ENCODE peak calls at places on chromosomes 3 and 15, in nine cellular contexts. One of them, this sample, is unnamed.

GRCh38 chr15:75904241-75904631 is 558 bp downstream of the FBXO22 start:
- DNase-seq in stomach: peak
- DNase-seq in testis: peak
- DNase-seq in upper lobe of left lung: no peak
- DNase-seq in esophagus squamous epithelium: no peak
- DNase-seq in HCT116: no peak
- DNase-seq in breast epithelium: peak
- DNase-seq in suprapubic skin: no peak
- DNase-seq in prostate gland: peak
- DNase-seq in this sample: no peak

GRCh38 chr3:195441971-195442572 is 748 bp downstream of the ACAP2 start:
- DNase-seq in stomach: peak
- DNase-seq in testis: peak
- DNase-seq in upper lobe of left lung: peak
- DNase-seq in esophagus squamous epithelium: no peak
- DNase-seq in HCT116: no peak
- DNase-seq in breast epithelium: peak
- DNase-seq in suprapubic skin: no peak
- DNase-seq in prostate gland: peak
- DNase-seq in this sample: peak

GRCh38 chr3:81291586-81291985 is 469.9 kb downstream of the GBE1 start:
- DNase-seq in stomach: no peak
- DNase-seq in testis: no peak
- DNase-seq in upper lobe of left lung: no peak
- DNase-seq in esophagus squamous epithelium: no peak
- DNase-seq in HCT116: no peak
- DNase-seq in breast epithelium: no peak
- DNase-seq in suprapubic skin: no peak
- DNase-seq in prostate gland: no peak
- DNase-seq in this sample: no peak

GRCh38 chr3:177611781-177612389 is 414.6 kb upstream of the TBL1XR1 start:
- DNase-seq in stomach: no peak
- DNase-seq in testis: no peak
- DNase-seq in upper lobe of left lung: no peak
- DNase-seq in esophagus squamous epithelium: no peak
- DNase-seq in HCT116: no peak
- DNase-seq in breast epithelium: no peak
- DNase-seq in suprapubic skin: no peak
- DNase-seq in prostate gland: no peak
- DNase-seq in this sample: no peak

GRCh38 chr15:33693166-33693830 is 275.0 kb upstream of the CHRM5 start:
- DNase-seq in stomach: no peak
- DNase-seq in testis: no peak
- DNase-seq in upper lobe of left lung: peak
- DNase-seq in esophagus squamous epithelium: no peak
- DNase-seq in HCT116: no peak
- DNase-seq in breast epithelium: no peak
- DNase-seq in suprapubic skin: no peak
- DNase-seq in prostate gland: no peak
- DNase-seq in this sample: no peak

GRCh38 chr3:4939276-4939675 is 40.0 kb upstream of the BHLHE40 start:
- DNase-seq in stomach: no peak
- DNase-seq in testis: no peak
- DNase-seq in upper lobe of left lung: no peak
- DNase-seq in esophagus squamous epithelium: no peak
- DNase-seq in HCT116: no peak
- DNase-seq in breast epithelium: no peak
- DNase-seq in suprapubic skin: no peak
- DNase-seq in prostate gland: no peak
- DNase-seq in this sample: no peak

GRCh38 chr15:80418892-80419537 is 14.8 kb downstream of the ARNT2 start:
- DNase-seq in stomach: no peak
- DNase-seq in testis: peak
- DNase-seq in upper lobe of left lung: no peak
- DNase-seq in esophagus squamous epithelium: no peak
- DNase-seq in HCT116: peak
- DNase-seq in breast epithelium: no peak
- DNase-seq in suprapubic skin: no peak
- DNase-seq in prostate gland: no peak
- DNase-seq in this sample: peak

GRCh38 chr3:38455639-38456430 is 2.1 kb downstream of the ACVR2B start:
- DNase-seq in stomach: no peak
- DNase-seq in testis: peak
- DNase-seq in upper lobe of left lung: no peak
- DNase-seq in esophagus squamous epithelium: no peak
- DNase-seq in HCT116: no peak
- DNase-seq in breast epithelium: no peak
- DNase-seq in suprapubic skin: no peak
- DNase-seq in prostate gland: no peak
- DNase-seq in this sample: no peak

GRCh38 chr3:175107231-175107630 is 248.1 kb downstream of the NAALADL2 start:
- DNase-seq in stomach: no peak
- DNase-seq in testis: no peak
- DNase-seq in upper lobe of left lung: no peak
- DNase-seq in esophagus squamous epithelium: no peak
- DNase-seq in HCT116: no peak
- DNase-seq in breast epithelium: no peak
- DNase-seq in suprapubic skin: no peak
- DNase-seq in prostate gland: no peak
- DNase-seq in this sample: no peak

GRCh38 chr3:42520906-42521305 is 18.5 kb downstream of the VIPR1 start:
- DNase-seq in stomach: no peak
- DNase-seq in testis: no peak
- DNase-seq in upper lobe of left lung: no peak
- DNase-seq in esophagus squamous epithelium: no peak
- DNase-seq in HCT116: no peak
- DNase-seq in breast epithelium: no peak
- DNase-seq in suprapubic skin: no peak
- DNase-seq in prostate gland: no peak
- DNase-seq in this sample: no peak

GRCh38 chr3:42518800-42519567 is 16.5 kb downstream of the VIPR1 start:
- DNase-seq in stomach: no peak
- DNase-seq in testis: no peak
- DNase-seq in upper lobe of left lung: no peak
- DNase-seq in esophagus squamous epithelium: no peak
- DNase-seq in HCT116: no peak
- DNase-seq in breast epithelium: no peak
- DNase-seq in suprapubic skin: no peak
- DNase-seq in prostate gland: no peak
- DNase-seq in this sample: no peak

GRCh38 chr3:42520336-42520735 is 17.9 kb downstream of the VIPR1 start:
- DNase-seq in stomach: no peak
- DNase-seq in testis: no peak
- DNase-seq in upper lobe of left lung: no peak
- DNase-seq in esophagus squamous epithelium: no peak
- DNase-seq in HCT116: no peak
- DNase-seq in breast epithelium: no peak
- DNase-seq in suprapubic skin: no peak
- DNase-seq in prostate gland: no peak
- DNase-seq in this sample: no peak

GRCh38 chr3:42517143-42517542 is 14.7 kb downstream of the VIPR1 start:
- DNase-seq in stomach: no peak
- DNase-seq in testis: no peak
- DNase-seq in upper lobe of left lung: no peak
- DNase-seq in esophagus squamous epithelium: no peak
- DNase-seq in HCT116: no peak
- DNase-seq in breast epithelium: no peak
- DNase-seq in suprapubic skin: no peak
- DNase-seq in prostate gland: peak
- DNase-seq in this sample: no peak

DNA sequence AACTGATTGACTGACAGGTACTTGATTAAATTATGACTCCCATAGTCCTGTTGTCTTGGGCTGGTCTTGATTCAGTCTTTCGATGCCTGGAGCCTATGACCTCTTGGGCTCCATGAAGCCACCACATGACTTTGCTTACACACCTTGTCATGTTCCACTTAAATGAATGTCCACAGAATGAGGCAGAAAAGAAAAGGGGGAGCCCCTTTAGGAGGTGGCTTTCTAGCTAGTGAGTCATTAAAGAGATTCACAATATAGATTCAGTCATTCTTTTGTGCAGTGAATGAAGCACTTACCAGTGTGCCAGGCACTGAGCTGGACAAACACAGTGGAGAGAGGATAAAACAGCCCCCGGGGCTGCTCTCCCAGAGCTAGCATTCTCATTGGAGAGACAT is 17.1 kb downstream of the VIPR1 start:
- DNase-seq in stomach: no peak
- DNase-seq in testis: no peak
- DNase-seq in upper lobe of left lung: no peak
- DNase-seq in esophagus squamous epithelium: no peak
- DNase-seq in HCT116: no peak
- DNase-seq in breast epithelium: no peak
- DNase-seq in suprapubic skin: no peak
- DNase-seq in prostate gland: no peak
- DNase-seq in this sample: no peak
- TF ChIP-seq POLR2A in stomach: no peak
- TF ChIP-seq POLR2A in testis: no peak
- TF ChIP-seq POLR2A in upper lobe of left lung: no peak
- TF ChIP-seq POLR2A in esophagus squamous epithelium: no peak
- TF ChIP-seq POLR2A in HCT116: no peak
- TF ChIP-seq POLR2A in breast epithelium: no peak
- TF ChIP-seq POLR2A in suprapubic skin: no peak
- TF ChIP-seq POLR2A in prostate gland: no peak
- TF ChIP-seq POLR2A in this sample: no peak

GRCh38 chr15:92900712-92901052 is 558 bp downstream of the CHD2 start:
- DNase-seq in stomach: no peak
- DNase-seq in testis: no peak
- DNase-seq in upper lobe of left lung: no peak
- DNase-seq in esophagus squamous epithelium: no peak
- DNase-seq in HCT116: no peak
- DNase-seq in breast epithelium: no peak
- DNase-seq in suprapubic skin: no peak
- DNase-seq in prostate gland: no peak
- DNase-seq in this sample: no peak

GRCh38 chr15:92902020-92902419 is 1.9 kb downstream of the CHD2 start:
- DNase-seq in stomach: no peak
- DNase-seq in testis: no peak
- DNase-seq in upper lobe of left lung: no peak
- DNase-seq in esophagus squamous epithelium: no peak
- DNase-seq in HCT116: no peak
- DNase-seq in breast epithelium: no peak
- DNase-seq in suprapubic skin: no peak
- DNase-seq in prostate gland: no peak
- DNase-seq in this sample: no peak

GRCh38 chr15:92898988-92899909 is 875 bp upstream of the CHD2 start:
- DNase-seq in stomach: no peak
- DNase-seq in testis: no peak
- DNase-seq in upper lobe of left lung: no peak
- DNase-seq in esophagus squamous epithelium: no peak
- DNase-seq in HCT116: peak
- DNase-seq in breast epithelium: no peak
- DNase-seq in suprapubic skin: no peak
- DNase-seq in prostate gland: peak
- DNase-seq in this sample: no peak

GRCh38 chr15:92901053-92901761 is 1.1 kb downstream of the CHD2 start:
- DNase-seq in stomach: no peak
- DNase-seq in testis: no peak
- DNase-seq in upper lobe of left lung: no peak
- DNase-seq in esophagus squamous epithelium: no peak
- DNase-seq in HCT116: no peak
- DNase-seq in breast epithelium: no peak
- DNase-seq in suprapubic skin: no peak
- DNase-seq in prostate gland: peak
- DNase-seq in this sample: no peak

DNA sequence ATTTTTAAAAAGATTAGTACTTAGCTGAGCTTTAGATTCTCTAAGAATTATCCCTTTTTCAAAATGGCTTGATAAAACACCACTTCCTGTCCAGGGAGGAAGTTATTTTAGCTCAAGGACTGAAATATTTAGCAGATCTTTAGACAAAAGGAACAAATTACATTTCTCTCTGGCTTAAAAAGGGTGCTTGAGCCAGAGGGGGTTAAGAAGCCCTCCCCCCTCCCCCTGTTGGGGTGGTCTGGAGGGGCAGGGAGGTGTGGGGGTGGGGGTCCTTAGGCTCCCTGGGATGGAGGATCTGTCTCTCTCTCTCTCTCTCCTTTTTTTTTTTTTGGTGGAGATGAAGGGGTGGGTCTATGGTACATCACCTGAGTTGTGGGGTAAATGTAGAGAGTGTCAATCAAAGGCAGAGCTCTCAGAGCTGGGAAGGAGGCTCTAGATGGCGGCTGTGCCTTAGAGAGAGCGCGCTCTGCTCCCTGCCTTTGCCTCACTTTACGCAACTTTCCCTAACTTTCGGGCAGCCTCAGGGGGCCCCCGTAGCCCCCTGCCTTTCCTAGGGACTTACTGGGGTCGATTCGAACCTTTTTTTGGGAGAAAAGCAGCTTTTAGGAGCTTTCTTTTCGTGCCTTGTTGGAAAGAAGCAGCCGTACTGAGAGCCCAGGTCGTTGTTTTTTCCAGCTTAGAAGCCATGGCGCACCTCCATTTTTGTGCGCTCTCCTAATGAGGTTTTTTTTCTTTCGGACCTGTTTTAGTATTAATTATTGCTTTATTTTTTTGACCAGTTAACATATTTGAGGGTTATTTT is at the start of gene CHD2:
- DNase-seq in stomach: peak
- DNase-seq in testis: peak
- DNase-seq in upper lobe of left lung: no peak
- DNase-seq in esophagus squamous epithelium: no peak
- DNase-seq in HCT116: peak
- DNase-seq in breast epithelium: peak
- DNase-seq in suprapubic skin: no peak
- DNase-seq in prostate gland: peak
- DNase-seq in this sample: no peak
- TF ChIP-seq POLR2A in stomach: peak
- TF ChIP-seq POLR2A in testis: no peak
- TF ChIP-seq POLR2A in upper lobe of left lung: peak
- TF ChIP-seq POLR2A in esophagus squamous epithelium: peak
- TF ChIP-seq POLR2A in HCT116: peak
- TF ChIP-seq POLR2A in breast epithelium: peak
- TF ChIP-seq POLR2A in suprapubic skin: peak
- TF ChIP-seq POLR2A in prostate gland: peak
- TF ChIP-seq POLR2A in this sample: peak

GRCh38 chr15:98865397-98866339 is 141.9 kb downstream of the PGPEP1L start:
- DNase-seq in stomach: peak
- DNase-seq in testis: peak
- DNase-seq in upper lobe of left lung: peak
- DNase-seq in esophagus squamous epithelium: peak
- DNase-seq in HCT116: peak
- DNase-seq in breast epithelium: peak
- DNase-seq in suprapubic skin: peak
- DNase-seq in prostate gland: peak
- DNase-seq in this sample: peak
- TF ChIP-seq POLR2A in stomach: no peak
- TF ChIP-seq POLR2A in testis: no peak
- TF ChIP-seq POLR2A in upper lobe of left lung: no peak
- TF ChIP-seq POLR2A in esophagus squamous epithelium: no peak
- TF ChIP-seq POLR2A in HCT116: peak
- TF ChIP-seq POLR2A in breast epithelium: no peak
- TF ChIP-seq POLR2A in suprapubic skin: no peak
- TF ChIP-seq POLR2A in prostate gland: peak
- TF ChIP-seq POLR2A in this sample: peak

DNA sequence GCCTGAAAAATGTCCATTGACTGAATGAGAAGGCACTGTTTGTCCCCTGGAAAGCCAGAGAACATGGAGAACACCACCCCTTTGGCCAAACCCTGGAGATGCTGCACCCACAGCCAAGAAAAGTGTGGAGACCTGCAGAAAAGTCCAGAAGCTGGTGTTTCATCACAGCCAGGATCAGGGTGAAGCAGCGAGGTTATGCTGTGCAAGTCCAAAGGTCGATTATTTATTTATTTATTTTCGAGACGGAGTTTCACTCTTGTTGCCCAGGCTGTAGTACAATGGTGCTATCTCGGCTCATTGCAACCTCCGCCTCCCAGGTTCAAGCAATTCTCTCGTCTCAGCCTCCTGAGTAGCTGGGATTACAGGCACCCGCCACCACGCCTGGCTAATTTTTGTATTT is 5.5 kb upstream of the CTSH start:
- DNase-seq in stomach: peak
- DNase-seq in testis: no peak
- DNase-seq in upper lobe of left lung: no peak
- DNase-seq in esophagus squamous epithelium: no peak
- DNase-seq in HCT116: no peak
- DNase-seq in breast epithelium: no peak
- DNase-seq in suprapubic skin: no peak
- DNase-seq in prostate gland: no peak
- DNase-seq in this sample: no peak
- TF ChIP-seq POLR2A in stomach: no peak
- TF ChIP-seq POLR2A in testis: no peak
- TF ChIP-seq POLR2A in upper lobe of left lung: no peak
- TF ChIP-seq POLR2A in esophagus squamous epithelium: no peak
- TF ChIP-seq POLR2A in HCT116: no peak
- TF ChIP-seq POLR2A in breast epithelium: no peak
- TF ChIP-seq POLR2A in suprapubic skin: no peak
- TF ChIP-seq POLR2A in prostate gland: no peak
- TF ChIP-seq POLR2A in this sample: no peak